ENCODE peak calls at places on chromosomes 6 and 20, in four cellular contexts. One of them, this sample, is unnamed.

GRCh38 chr20:47318596-47319516 is 37.6 kb downstream of the ZMYND8 start:
- DNase-seq in HCT116: no peak
- DNase-seq in prostate gland: peak; percentile 77
- DNase-seq in suprapubic skin: peak; percentile 89
- DNase-seq in this sample: peak; percentile 79

GRCh38 chr20:45727044-45727443 is 4.9 kb downstream of the SPINT4 start:
- DNase-seq in HCT116: no peak
- DNase-seq in prostate gland: no peak
- DNase-seq in suprapubic skin: no peak
- DNase-seq in this sample: no peak

GRCh38 chr6:156599977-156600647 is 177.1 kb upstream of the ARID1B start:
- DNase-seq in HCT116: no peak
- DNase-seq in prostate gland: peak; percentile 22
- DNase-seq in suprapubic skin: no peak
- DNase-seq in this sample: no peak

GRCh38 chr20:6277661-6278060 is 154.8 kb upstream of the FERMT1 start:
- DNase-seq in HCT116: no peak
- DNase-seq in prostate gland: no peak
- DNase-seq in suprapubic skin: no peak
- DNase-seq in this sample: peak; percentile 25

GRCh38 chr6:144797881-144798589 is 512.9 kb downstream of the UTRN start:
- DNase-seq in HCT116: peak; percentile 77
- DNase-seq in prostate gland: no peak
- DNase-seq in suprapubic skin: no peak
- DNase-seq in this sample: peak; percentile 21

GRCh38 chr20:24124951-24125650 is 136.5 kb upstream of the GGTLC1 start:
- DNase-seq in HCT116: no peak
- DNase-seq in prostate gland: no peak
- DNase-seq in suprapubic skin: no peak
- DNase-seq in this sample: no peak

GRCh38 chr6:41767112-41767946 is 12.4 kb downstream of the FRS3 start:
- DNase-seq in HCT116: no peak
- DNase-seq in prostate gland: peak; percentile 87
- DNase-seq in suprapubic skin: no peak
- DNase-seq in this sample: peak; percentile 77

GRCh38 chr6:71419217-71419953 is 130.8 kb downstream of the OGFRL1 start:
- DNase-seq in HCT116: no peak
- DNase-seq in prostate gland: no peak
- DNase-seq in suprapubic skin: no peak
- DNase-seq in this sample: peak; percentile 36

GRCh38 chr6:15621203-15622044 is 41.4 kb downstream of the DTNBP1 start:
- DNase-seq in HCT116: no peak
- DNase-seq in prostate gland: no peak
- DNase-seq in suprapubic skin: no peak
- DNase-seq in this sample: peak; percentile 20

GRCh38 chr6:133512410-133513016 is 271.4 kb downstream of the EYA4 start:
- DNase-seq in HCT116: peak; percentile 44
- DNase-seq in prostate gland: peak; percentile 29
- DNase-seq in suprapubic skin: no peak
- DNase-seq in this sample: peak; percentile 60

DNA sequence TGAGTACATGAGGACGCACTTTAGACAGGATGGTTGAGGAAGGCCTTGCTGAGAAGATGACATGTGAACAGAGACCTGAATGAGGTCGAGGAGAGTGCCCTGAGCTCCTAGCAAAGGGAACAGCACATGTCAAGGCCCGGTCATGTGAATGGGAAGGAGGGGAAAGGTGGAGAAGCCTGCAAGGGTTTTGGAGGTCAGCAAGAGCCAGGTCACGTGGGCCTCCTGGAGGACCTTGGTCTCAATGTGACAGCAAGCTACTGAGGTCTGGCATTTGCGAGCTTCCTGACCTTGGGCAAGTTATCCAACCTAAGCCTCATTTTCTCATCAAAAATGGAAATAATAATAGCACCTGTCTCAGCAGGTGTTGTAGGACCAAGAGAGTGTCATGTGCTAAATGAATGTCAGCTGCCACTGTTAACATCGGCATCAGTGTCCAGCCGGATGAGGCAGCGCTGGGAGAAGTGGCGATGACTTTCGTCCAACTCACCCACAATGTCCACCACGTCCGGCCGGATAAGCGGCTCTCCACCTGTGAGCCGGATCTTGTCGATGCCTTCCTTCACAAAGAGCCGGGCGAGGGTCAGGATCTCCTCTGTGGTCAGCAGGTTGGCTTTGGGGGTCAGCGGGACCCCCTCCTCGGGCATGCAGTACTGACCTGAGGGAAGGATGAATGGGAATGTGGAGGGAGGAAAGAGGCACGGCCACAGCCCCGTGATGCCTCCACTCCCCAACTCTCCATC is 8.9 kb downstream of the MOCS1 start:
- DNase-seq in HCT116: no peak
- DNase-seq in prostate gland: no peak
- DNase-seq in suprapubic skin: no peak
- DNase-seq in this sample: no peak
- H3K4me1 ChIP-seq in HCT116: peaks cover 21% of the 10 kb centered on the region
- H3K4me1 ChIP-seq in prostate gland: no peaks in the 10 kb centered on the region
- H3K4me1 ChIP-seq in suprapubic skin: peaks cover 35% of the 10 kb centered on the region
- H3K4me1 ChIP-seq in this sample: no peaks in the 10 kb centered on the region

DNA sequence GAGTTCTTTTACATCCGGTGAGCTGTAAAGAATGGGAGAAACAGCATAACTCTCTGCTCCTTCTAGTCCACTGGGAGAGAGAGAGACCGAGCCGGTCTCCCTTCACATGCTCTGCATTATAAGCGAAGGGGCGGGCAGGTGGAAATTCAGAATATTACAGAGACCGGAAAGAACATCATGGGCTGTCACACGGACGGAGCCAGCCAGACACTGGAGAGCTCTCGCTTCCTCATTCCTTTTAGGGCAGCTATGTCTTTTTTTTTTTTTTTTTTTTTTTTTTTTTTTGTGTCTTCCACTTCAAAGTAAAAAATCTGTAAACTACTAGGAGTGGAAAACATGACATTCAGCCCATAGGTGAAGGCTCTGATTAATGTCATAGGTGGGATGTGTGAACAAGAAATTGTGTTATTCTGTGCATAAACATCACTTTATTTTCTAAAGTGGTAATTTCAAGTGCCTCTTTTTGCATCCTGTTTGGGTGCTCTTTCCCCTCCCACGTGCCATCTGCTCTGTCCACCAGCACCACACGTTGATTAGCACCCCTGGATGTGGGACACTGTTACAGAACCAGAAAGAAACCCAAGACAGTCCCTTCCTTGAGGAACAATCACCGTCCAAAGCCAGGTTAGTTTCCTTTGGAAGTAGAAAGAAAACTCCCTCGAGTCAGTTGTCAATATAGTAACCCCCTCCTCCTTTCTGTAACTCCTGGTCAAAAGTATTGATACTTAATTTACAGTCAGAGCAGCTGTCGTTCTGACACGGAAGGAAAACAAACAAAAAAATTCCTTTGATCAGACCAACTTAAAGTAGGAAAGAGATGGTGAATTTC is at the start of gene TAGAP:
- DNase-seq in HCT116: no peak
- DNase-seq in prostate gland: peak; percentile 46
- DNase-seq in suprapubic skin: peak; percentile 75
- DNase-seq in this sample: no peak
- TF ChIP-seq POLR2AphosphoS5 in HCT116: no peak
- TF ChIP-seq POLR2AphosphoS5 in prostate gland: peak; percentile 56
- TF ChIP-seq POLR2AphosphoS5 in suprapubic skin: no peak
- TF ChIP-seq POLR2AphosphoS5 in this sample: no peak

GRCh38 chr6:139765825-139766285 is 391.4 kb upstream of the CITED2 start:
- DNase-seq in HCT116: peak; percentile 55
- DNase-seq in prostate gland: no peak
- DNase-seq in suprapubic skin: no peak
- DNase-seq in this sample: peak; percentile 86
- H3K4me1 ChIP-seq in HCT116: peaks cover 46% of the 10 kb centered on the region
- H3K4me1 ChIP-seq in prostate gland: no peaks in the 10 kb centered on the region
- H3K4me1 ChIP-seq in suprapubic skin: peaks cover 19% of the 10 kb centered on the region
- H3K4me1 ChIP-seq in this sample: peaks cover 42% of the 10 kb centered on the region

GRCh38 chr6:24897186-24897585 is 38.6 kb downstream of the RIPOR2 start:
- DNase-seq in HCT116: no peak
- DNase-seq in prostate gland: no peak
- DNase-seq in suprapubic skin: no peak
- DNase-seq in this sample: no peak
- TF ChIP-seq POLR2AphosphoS5 in HCT116: no peak
- TF ChIP-seq POLR2AphosphoS5 in prostate gland: no peak
- TF ChIP-seq POLR2AphosphoS5 in suprapubic skin: no peak
- TF ChIP-seq POLR2AphosphoS5 in this sample: no peak

DNA sequence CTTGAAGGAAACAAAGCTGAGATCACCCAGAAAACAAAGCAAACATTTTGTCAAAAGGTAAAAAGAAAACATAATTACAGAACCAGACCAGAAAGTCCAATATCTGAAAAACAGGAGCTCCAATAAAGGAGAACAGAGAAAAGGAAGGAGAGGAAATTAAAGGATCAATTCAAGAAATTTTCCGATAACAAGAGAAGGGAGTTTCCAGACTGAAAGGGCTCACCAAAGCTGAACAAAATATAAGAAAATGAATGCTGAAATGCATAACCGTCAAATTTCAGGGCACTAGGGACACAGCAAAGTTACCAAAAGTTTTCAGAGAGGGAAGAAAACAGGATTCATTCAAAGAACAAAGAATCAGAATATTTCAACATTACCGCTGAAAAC is 23.9 kb downstream of the ILRUN start:
- DNase-seq in HCT116: no peak
- DNase-seq in prostate gland: no peak
- DNase-seq in suprapubic skin: no peak
- DNase-seq in this sample: peak; percentile 14
- H3K4me1 ChIP-seq in HCT116: peaks cover 43% of the 10 kb centered on the region
- H3K4me1 ChIP-seq in prostate gland: no peaks in the 10 kb centered on the region
- H3K4me1 ChIP-seq in suprapubic skin: peaks cover 25% of the 10 kb centered on the region
- H3K4me1 ChIP-seq in this sample: peaks cover 22% of the 10 kb centered on the region

GRCh38 chr20:57469418-57470211 is 55.3 kb downstream of the CTCFL start:
- DNase-seq in HCT116: no peak
- DNase-seq in prostate gland: no peak
- DNase-seq in suprapubic skin: peak; percentile 13
- DNase-seq in this sample: no peak
- TF ChIP-seq POLR2AphosphoS5 in HCT116: no peak
- TF ChIP-seq POLR2AphosphoS5 in prostate gland: peak; percentile 5
- TF ChIP-seq POLR2AphosphoS5 in suprapubic skin: no peak
- TF ChIP-seq POLR2AphosphoS5 in this sample: no peak

DNA sequence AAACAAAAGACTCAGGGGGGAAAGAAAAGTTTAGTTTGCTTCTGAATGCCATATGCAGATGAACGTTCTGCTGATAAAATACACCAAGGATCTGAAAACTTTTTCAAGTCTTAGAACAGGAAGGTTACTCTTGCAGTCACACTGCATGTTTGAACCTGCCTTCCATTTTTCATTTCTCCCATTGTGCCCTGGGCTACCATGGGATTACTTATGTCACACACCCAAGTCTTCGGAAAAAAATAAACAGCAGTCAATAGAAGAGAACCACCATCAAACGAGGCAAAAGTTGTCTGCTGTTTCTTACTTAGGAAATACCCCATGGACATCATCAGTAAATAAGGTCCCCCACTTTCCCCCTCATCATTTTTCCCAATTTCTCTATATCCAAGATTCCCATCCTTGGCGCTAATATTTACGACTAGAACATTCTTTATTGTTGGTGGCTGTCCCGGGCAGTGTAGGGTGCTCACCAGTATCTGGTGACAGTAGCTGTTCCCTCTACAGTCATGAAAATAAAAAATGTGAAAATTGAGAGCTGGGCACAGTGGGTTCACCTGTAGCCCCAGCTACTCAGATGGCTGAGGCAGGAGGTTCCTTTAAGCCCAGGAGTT is 202.5 kb downstream of the BCAS1 start:
- DNase-seq in HCT116: no peak
- DNase-seq in prostate gland: peak; percentile 42
- DNase-seq in suprapubic skin: no peak
- DNase-seq in this sample: no peak
- H3K4me1 ChIP-seq in HCT116: peaks cover 41% of the 10 kb centered on the region
- H3K4me1 ChIP-seq in prostate gland: peaks cover 17% of the 10 kb centered on the region
- H3K4me1 ChIP-seq in suprapubic skin: peaks cover 61% of the 10 kb centered on the region
- H3K4me1 ChIP-seq in this sample: peaks cover 22% of the 10 kb centered on the region

DNA sequence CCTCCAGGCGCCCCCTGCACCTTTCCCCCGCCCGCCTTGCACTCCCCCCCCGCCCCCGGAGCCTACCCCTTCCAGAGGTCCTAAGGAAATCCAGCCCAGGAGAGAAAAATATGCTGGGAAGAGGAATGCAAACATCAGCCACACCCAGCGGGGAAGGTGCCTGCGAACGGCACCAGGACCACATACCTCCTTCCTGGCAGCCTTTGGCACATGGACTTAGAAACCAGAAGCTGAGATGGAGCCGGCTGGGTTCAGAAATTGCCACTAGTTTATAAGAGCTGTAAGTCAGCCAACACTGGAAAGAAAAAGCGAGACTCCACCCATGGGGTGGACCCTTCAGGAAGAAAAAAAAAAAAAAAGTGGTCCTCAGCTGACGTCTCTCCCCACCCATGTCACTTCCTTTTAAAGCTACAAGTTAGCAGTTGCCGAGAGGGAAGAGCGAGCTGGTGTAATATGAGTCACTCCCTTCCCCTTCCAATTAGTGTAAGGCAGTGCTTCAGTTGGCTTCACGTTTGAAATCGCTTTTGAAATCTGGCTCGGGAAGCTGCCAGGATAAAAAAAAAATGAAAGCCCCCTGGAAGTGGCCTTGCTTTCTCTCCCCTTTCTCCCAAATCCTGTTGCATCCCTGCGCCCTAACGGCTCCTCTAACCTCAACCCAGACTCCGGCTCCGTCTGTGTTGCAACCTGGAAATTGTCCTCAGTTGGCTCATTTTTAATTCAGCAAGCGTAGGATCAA is at the start of gene AGPAT4:
- DNase-seq in HCT116: peak; percentile 92
- DNase-seq in prostate gland: peak; percentile 57
- DNase-seq in suprapubic skin: peak; percentile 79
- DNase-seq in this sample: peak; percentile 98
- TF ChIP-seq POLR2AphosphoS5 in HCT116: peak; percentile 88
- TF ChIP-seq POLR2AphosphoS5 in prostate gland: peak; percentile 87
- TF ChIP-seq POLR2AphosphoS5 in suprapubic skin: peak; percentile 36
- TF ChIP-seq POLR2AphosphoS5 in this sample: peak; percentile 60

GRCh38 chr6:170129691-170130171 is 161.1 kb downstream of the DLL1 start:
- DNase-seq in HCT116: no peak
- DNase-seq in prostate gland: no peak
- DNase-seq in suprapubic skin: peak; percentile 68
- DNase-seq in this sample: no peak
- H3K4me1 ChIP-seq in HCT116: peaks cover 5% of the 10 kb centered on the region
- H3K4me1 ChIP-seq in prostate gland: peaks cover 6% of the 10 kb centered on the region
- H3K4me1 ChIP-seq in suprapubic skin: peaks cover 17% of the 10 kb centered on the region
- H3K4me1 ChIP-seq in this sample: no peaks in the 10 kb centered on the region

GRCh38 chr6:44855562-44856494 is 468.3 kb downstream of the CDC5L start:
- DNase-seq in HCT116: no peak
- DNase-seq in prostate gland: no peak
- DNase-seq in suprapubic skin: no peak
- DNase-seq in this sample: peak; percentile 24
- TF ChIP-seq POLR2AphosphoS5 in HCT116: no peak
- TF ChIP-seq POLR2AphosphoS5 in prostate gland: peak; percentile 6
- TF ChIP-seq POLR2AphosphoS5 in suprapubic skin: no peak
- TF ChIP-seq POLR2AphosphoS5 in this sample: no peak

This sample was measured in endothelial cell of umbilical vein.